ENCODE peak calls at places on chromosome 18, in eight cellular contexts. S is retina, N is transverse colon, D is frontal cortex, L is neuronal stem cell, R is left cardiac atrium, I is B cell, V is ELR. Z is an unnamed sample.

GRCh38 chr18:45509535-45509934 is 105.7 kb upstream of the SLC14A2 start:
- DNase-seq in N (no peak), L (no peak), D (no peak), V (no peak), R (no peak), S (no peak), I (no peak), Z (no peak)

GRCh38 chr18:9796933-9797549 is 88.7 kb upstream of the TXNDC2 start:
- DNase-seq in L (no peak), S (peak), V (no peak), R (no peak), I (no peak), D (no peak), N (no peak), Z (no peak)

GRCh38 chr18:26854292-26854881 is 11.1 kb downstream of the AQP4 start:
- DNase-seq in S (no peak), I (no peak), N (no peak), V (no peak), D (no peak), R (no peak), L (no peak), Z (no peak)

GRCh38 chr18:56711706-56712445 is 60.7 kb downstream of the WDR7 start:
- DNase-seq in I (no peak), D (no peak), S (no peak), R (no peak), V (no peak), N (no peak), L (no peak), Z (no peak)

GRCh38 chr18:44309185-44309584 is 371.5 kb upstream of the SETBP1 start:
- DNase-seq in R (no peak), D (no peak), V (no peak), L (no peak), I (no peak), S (no peak), N (no peak), Z (no peak)

GRCh38 chr18:63422862-63423304 is 607 bp upstream of the VPS4B start:
- DNase-seq in N (no peak), I (no peak), D (no peak), S (no peak), V (no peak), L (no peak), R (no peak), Z (no peak)

GRCh38 chr18:49177812-49178211 is 227.0 kb upstream of the SMAD7 start:
- DNase-seq in R (no peak), I (no peak), S (no peak), L (no peak), D (no peak), N (no peak), V (peak), Z (no peak)

GRCh38 chr18:28267878-28268625 is 91.1 kb upstream of the CDH2 start:
- DNase-seq in V (peak), R (no peak), N (no peak), L (no peak), I (no peak), D (no peak), S (no peak), Z (no peak)

GRCh38 chr18:45935591-45936335 is 31.4 kb downstream of the EPG5 start:
- DNase-seq in L (no peak), I (no peak), D (no peak), V (peak), S (no peak), R (no peak), N (no peak), Z (no peak)

GRCh38 chr18:67733094-67733493 is 216.6 kb upstream of the DSEL start:
- DNase-seq in R (no peak), D (no peak), N (no peak), V (peak), L (no peak), S (no peak), I (no peak), Z (no peak)

GRCh38 chr18:74493689-74494088 is 2.5 kb upstream of the CNDP2 start:
- DNase-seq in L (peak), D (no peak), I (peak), N (peak), S (peak), V (peak), R (no peak), Z (no peak)

GRCh38 chr18:67379991-67380390 is 136.5 kb downstream of the DSEL start:
- DNase-seq in D (no peak), I (no peak), L (no peak), S (no peak), R (no peak), V (no peak), N (no peak), Z (no peak)

GRCh38 chr18:63259581-63259830 is 60.1 kb downstream of the BCL2 start:
- DNase-seq in S (no peak), I (no peak), R (no peak), L (no peak), V (no peak), D (no peak), N (no peak), Z (no peak)

GRCh38 chr18:77876319-77876865 is 626.7 kb downstream of the GALR1 start:
- DNase-seq in D (no peak), I (no peak), N (no peak), R (no peak), S (no peak), V (no peak), L (no peak), Z (no peak)

GRCh38 chr18:74896390-74896991 is 298.8 kb downstream of the ZNF407 start:
- DNase-seq in L (no peak), D (no peak), N (peak), R (no peak), V (peak), S (no peak), I (peak), Z (no peak)

GRCh38 chr18:73842795-73843394 is 304.7 kb downstream of the FBXO15 start:
- DNase-seq in N (peak), R (peak), D (peak), S (peak), V (peak), I (no peak), L (peak), Z (no peak)

GRCh38 chr18:25516121-25516520 is 164.2 kb upstream of the ZNF521 start:
- DNase-seq in I (no peak), S (no peak), N (no peak), V (no peak), R (no peak), D (no peak), L (no peak), Z (no peak)

GRCh38 chr18:3233433-3234168 is 13.8 kb upstream of the MYOM1 start:
- DNase-seq in L (no peak), S (no peak), V (no peak), R (no peak), N (no peak), D (no peak), I (no peak), Z (no peak)

Z was measured in chondrocyte.